ENCODE peak calls at places on chromosomes 3 and 15, in four cellular contexts. L is RWPE1, S is cardiac muscle cell, H is testis. I is an unnamed sample.

GRCh38 chr3:38564631-38565338 is 68.6 kb downstream of the EXOG start:
- DNase-seq in L (no peak), S (no peak), H (no peak), I (no peak)

GRCh38 chr15:57684491-57685184 is 21.9 kb upstream of the POLR2M start:
- DNase-seq in L (no peak), S (no peak), H (no peak), I (no peak)

GRCh38 chr3:117105650-117106049 is 396.1 kb downstream of the TUSC7 start:
- DNase-seq in L (no peak), S (no peak), H (no peak), I (no peak)

GRCh38 chr15:98358971-98359370 is 289.4 kb upstream of the IGF1R start:
- DNase-seq in L (no peak), S (no peak), H (no peak), I (no peak)

GRCh38 chr3:65732060-65732933 is 306.4 kb downstream of the MAGI1 start:
- DNase-seq in L (peak), S (peak), H (peak), I (peak)

GRCh38 chr15:80604583-80605506 is 90.3 kb upstream of the ABHD17C start:
- DNase-seq in L (no peak), S (no peak), H (no peak), I (no peak)

GRCh38 chr15:66275352-66275751 is 18.0 kb upstream of the DIS3L start:
- DNase-seq in L (no peak), S (no peak), H (no peak), I (no peak)

GRCh38 chr3:64945171-64945684 is 257.4 kb upstream of the ADAMTS9 start:
- DNase-seq in L (no peak), S (peak), H (peak), I (no peak)

GRCh38 chr15:71332605-71333004 is 217.3 kb downstream of the THSD4 start:
- DNase-seq in L (no peak), S (no peak), H (no peak), I (no peak)

GRCh38 chr15:82140859-82141258 is 95.0 kb upstream of the MEX3B start:
- DNase-seq in L (peak), S (no peak), H (no peak), I (no peak)

GRCh38 chr15:28128036-28128435 is 28.9 kb upstream of the OCA2 start:
- DNase-seq in L (no peak), S (no peak), H (peak), I (no peak)

GRCh38 chr3:48194446-48195071 is 6.3 kb upstream of the CDC25A start:
- DNase-seq in L (peak), S (peak), H (peak), I (no peak)

GRCh38 chr3:116734243-116734642 is 24.7 kb downstream of the TUSC7 start:
- DNase-seq in L (no peak), S (no peak), H (no peak), I (no peak)

GRCh38 chr3:124272611-124273151 is 280.8 kb upstream of the ROPN1 start:
- DNase-seq in L (no peak), S (peak), H (no peak), I (no peak)

GRCh38 chr15:92930061-92930460 is 29.9 kb downstream of the CHD2 start:
- DNase-seq in L (no peak), S (no peak), H (no peak), I (no peak)

GRCh38 chr3:147945968-147946519 is 536.9 kb downstream of the ZIC1 start:
- DNase-seq in L (peak), S (peak), H (peak), I (no peak)

GRCh38 chr15:85625856-85626255 is 168.9 kb downstream of the KLHL25 start:
- DNase-seq in L (no peak), S (peak), H (no peak), I (no peak)

GRCh38 chr3:77191014-77191413 is 151.1 kb downstream of the ROBO2 start:
- DNase-seq in L (no peak), S (no peak), H (no peak), I (no peak)

GRCh38 chr15:55909036-55909811 is 84.2 kb downstream of the NEDD4 start:
- DNase-seq in L (peak), S (peak), H (no peak), I (peak)
- H3K27ac ChIP-seq in L (peak), S (no peak), H (no peak), I (peak)

GRCh38 chr3:184565421-184566211 is 4.0 kb downstream of the EPHB3 start:
- DNase-seq in L (peak), S (peak), H (no peak), I (peak)

GRCh38 chr3:184568591-184568917 is 7.0 kb downstream of the EPHB3 start:
- DNase-seq in L (no peak), S (no peak), H (no peak), I (no peak)

GRCh38 chr3:184564685-184565385 is 3.2 kb downstream of the EPHB3 start:
- DNase-seq in L (no peak), S (no peak), H (no peak), I (no peak)

GRCh38 chr3:184567924-184568590 is 6.5 kb downstream of the EPHB3 start:
- DNase-seq in L (no peak), S (no peak), H (no peak), I (no peak)

GRCh38 chr3:184566441-184567414 is 5.1 kb downstream of the EPHB3 start:
- DNase-seq in L (peak), S (no peak), H (no peak), I (peak)
- H3K27ac ChIP-seq in L (peak), S (peak), H (no peak), I (peak)

GRCh38 chr3:194254032-194254431 is 97.1 kb downstream of the CPN2 start:
- DNase-seq in L (no peak), S (no peak), H (no peak), I (no peak)

GRCh38 chr3:194253270-194253669 is 97.9 kb downstream of the CPN2 start:
- DNase-seq in L (no peak), S (no peak), H (no peak), I (no peak)

GRCh38 chr3:194257030-194257657 is 94.0 kb downstream of the CPN2 start:
- DNase-seq in L (no peak), S (no peak), H (no peak), I (no peak)

GRCh38 chr3:194256040-194256945 is 94.8 kb downstream of the CPN2 start:
- DNase-seq in L (no peak), S (no peak), H (no peak), I (no peak)

GRCh38 chr3:194255252-194256039 is 95.7 kb downstream of the CPN2 start:
- DNase-seq in L (no peak), S (peak), H (peak), I (no peak)
- H3K27ac ChIP-seq in L (no peak), S (no peak), H (no peak), I (no peak)

DNA sequence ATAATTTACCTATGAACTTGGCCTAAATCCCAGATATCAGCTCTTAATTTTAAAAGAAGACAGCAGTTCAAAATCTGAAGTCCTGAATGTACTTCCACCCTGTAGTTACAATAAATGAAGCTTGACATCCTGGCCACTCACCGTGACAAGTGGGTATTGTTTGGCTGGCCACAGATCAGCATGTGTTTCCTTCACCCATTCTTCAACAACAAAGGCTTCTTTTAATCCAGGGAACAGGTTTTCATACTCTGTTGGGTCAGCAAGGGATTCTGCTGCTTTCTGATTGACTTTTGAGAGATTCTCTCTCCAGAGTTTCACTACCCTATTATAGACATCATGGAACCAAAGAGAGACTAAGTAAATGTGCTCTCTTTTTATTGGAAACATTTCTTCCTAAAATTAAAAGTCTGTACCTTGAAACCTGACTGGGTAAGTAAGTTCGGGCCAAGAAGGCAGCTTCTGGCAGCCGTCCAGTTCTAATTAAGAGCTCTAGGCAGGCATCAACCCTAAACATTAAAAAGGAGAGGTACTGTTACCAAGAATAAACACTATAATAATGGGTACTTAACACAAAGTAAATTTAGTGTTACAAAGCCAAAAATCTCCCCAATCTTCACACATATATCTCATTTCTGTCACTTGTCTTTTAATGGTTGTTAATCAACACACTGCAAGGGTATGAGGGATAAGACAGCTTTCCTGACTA is 15.2 kb downstream of the MRPS22 start:
- DNase-seq in L (no peak), S (no peak), H (no peak), I (no peak)
- H3K27ac ChIP-seq in L (no peak), S (no peak), H (no peak), I (no peak)

GRCh38 chr15:67840747-67841634 is 1.1 kb upstream of the RNU6-1 start:
- DNase-seq in L (no peak), S (peak), H (peak), I (no peak)

GRCh38 chr15:67843092-67843501 is 3.3 kb upstream of the RNU6-1 start:
- DNase-seq in L (no peak), S (no peak), H (peak), I (no peak)

GRCh38 chr15:67845974-67846373 is 6.1 kb upstream of the RNU6-1 start:
- DNase-seq in L (no peak), S (no peak), H (no peak), I (no peak)

GRCh38 chr15:67839929-67840746 is at the start of gene RNU6-1:
- DNase-seq in L (peak), S (peak), H (peak), I (peak)

DNA sequence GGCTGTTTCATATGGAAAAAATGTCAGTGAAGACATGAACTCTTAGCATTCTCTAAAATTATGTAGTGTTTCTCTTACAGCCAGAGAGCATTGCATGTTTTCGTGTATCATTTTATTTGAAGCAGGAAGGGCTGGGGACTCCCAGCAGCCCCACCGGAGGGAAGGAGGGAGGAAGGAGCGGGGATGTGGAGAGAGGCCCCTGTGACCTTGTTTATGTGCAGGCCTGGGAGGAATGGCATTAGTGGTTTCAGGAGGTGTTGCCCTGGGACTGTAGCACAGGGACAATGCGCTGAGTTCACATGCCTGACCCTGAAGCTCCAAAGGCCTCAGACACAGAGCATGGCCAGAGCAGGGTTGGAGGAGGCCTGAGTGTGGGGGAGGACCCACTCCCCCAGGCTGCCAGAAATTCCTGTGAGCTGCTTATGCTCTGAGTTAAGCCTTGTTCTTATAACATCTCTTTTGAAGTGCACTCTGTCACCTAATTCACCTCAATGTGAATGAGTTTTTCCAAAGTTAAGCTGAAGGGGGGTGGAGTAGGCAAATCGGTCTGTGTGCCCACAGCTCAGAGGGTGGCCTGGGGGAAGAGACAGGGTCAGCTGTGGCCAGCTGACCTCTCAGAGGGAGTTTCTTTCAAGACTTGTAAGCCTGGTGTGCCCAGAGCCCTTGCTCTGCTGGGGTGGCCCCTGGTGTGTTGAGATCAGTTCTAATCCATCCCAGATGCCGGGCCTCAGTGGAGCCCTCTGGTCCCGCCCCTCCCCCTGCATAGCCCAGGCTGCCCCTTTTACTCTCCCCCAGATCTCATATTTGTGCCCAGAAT is 3.9 kb upstream of the RNU6-1 start:
- DNase-seq in L (no peak), S (peak), H (peak), I (no peak)
- H3K27ac ChIP-seq in L (no peak), S (peak), H (peak), I (no peak)

GRCh38 chr3:119743921-119744320 is 38.0 kb upstream of the NR1I2 start:
- DNase-seq in L (no peak), S (no peak), H (no peak), I (no peak)
- H3K27ac ChIP-seq in L (no peak), S (no peak), H (no peak), I (no peak)

I was measured in keratinocyte.